ENCODE peak calls at places on chromosomes 7 and 10, in eight cellular contexts. H is EL; W is stimulated activated CD4-positive, alpha-beta T cell treated with anti-CD3 and anti-CD28 coated beads, Interleukin-2, amount 100 ng/mL, for 48 hours; U is stromal cell of bone marrow; X is neural crest cell; C is amygdala; M is GM23338; I is activated T-helper 1 cell treated with anti-CD3 and anti-CD28 coated beads, Interleukin-12 subunit alpha, Interleukin-12 subunit beta, Interleukin-2, Interleukin-4 antibody, amounts not matched to agents 30 ng/mL and 10 ng/mL and 1 ng/mL, durations not matched to agents 14 hours and 24 hours and 36 hours. J is an unnamed sample.

GRCh38 chr10:90775351-90776028 is 82.3 kb downstream of the HTR7 start:
- DNase-seq in H (peak; percentile 34), W (no peak), U (peak; percentile 60), X (no peak), C (no peak), M (peak; percentile 55), I (no peak), J (no peak)

GRCh38 chr10:76883596-76883995 is 754.0 kb downstream of the KCNMA1 start:
- DNase-seq in H (no peak), W (no peak), U (no peak), X (no peak), C (no peak), M (no peak), I (no peak), J (no peak)

GRCh38 chr7:48182736-48183369 is 11.6 kb downstream of the ABCA13 start:
- DNase-seq in H (peak; percentile 53), W (no peak), U (no peak), X (no peak), C (no peak), M (no peak), I (no peak), J (no peak)

GRCh38 chr7:121181357-121181756 is 147.4 kb upstream of the WNT16 start:
- DNase-seq in H (no peak), W (no peak), U (no peak), X (no peak), C (no peak), M (no peak), I (no peak), J (no peak)

GRCh38 chr7:98178762-98179490 is 32.3 kb upstream of the BHLHA15 start:
- DNase-seq in H (peak; percentile 49), W (no peak), U (no peak), X (no peak), C (no peak), M (peak; percentile 49), I (no peak), J (no peak)

GRCh38 chr10:89073719-89074118 is 83.1 kb downstream of the FAS start:
- DNase-seq in H (peak; percentile 38), W (no peak), U (no peak), X (no peak), C (no peak), M (no peak), I (no peak), J (no peak)

GRCh38 chr10:127945335-127945734 is 38.4 kb downstream of the PTPRE start:
- DNase-seq in H (peak; percentile 70), W (no peak), U (peak; percentile 9), X (no peak), C (no peak), M (no peak), I (no peak), J (no peak)

GRCh38 chr10:56633876-56634452 is 272.9 kb upstream of the ZWINT start:
- DNase-seq in H (no peak), W (no peak), U (no peak), X (no peak), C (no peak), M (no peak), I (no peak), J (no peak)

GRCh38 chr10:32511599-32511998 is 65.7 kb downstream of the CCDC7 start:
- DNase-seq in H (no peak), W (no peak), U (no peak), X (no peak), C (no peak), M (no peak), I (no peak), J (no peak)

GRCh38 chr10:122733450-122733849 is 33.8 kb upstream of the C10orf120 start:
- DNase-seq in H (no peak), W (no peak), U (no peak), X (no peak), C (no peak), M (peak; percentile 41), I (no peak), J (no peak)

GRCh38 chr7:100752994-100753393 is 19.6 kb downstream of the ZAN start:
- DNase-seq in H (no peak), W (no peak), U (no peak), X (no peak), C (no peak), M (no peak), I (no peak), J (no peak)

GRCh38 chr10:54826994-54827560 is 26.0 kb upstream of the PCDH15 start:
- DNase-seq in H (no peak), W (no peak), U (no peak), X (no peak), C (no peak), M (no peak), I (no peak), J (no peak)

GRCh38 chr7:54823776-54824175 is 64.8 kb upstream of the SEC61G start:
- DNase-seq in H (no peak), W (no peak), U (no peak), X (no peak), C (no peak), M (no peak), I (no peak), J (no peak)

GRCh38 chr10:80473096-80473657 is 19.1 kb downstream of the TSPAN14 start:
- DNase-seq in H (no peak), W (no peak), U (no peak), X (no peak), C (no peak), M (no peak), I (no peak), J (no peak)

GRCh38 chr7:85730016-85730415 is 543.2 kb upstream of the SEMA3D start:
- DNase-seq in H (no peak), W (no peak), U (no peak), X (no peak), C (no peak), M (no peak), I (no peak), J (no peak)

GRCh38 chr10:7409732-7410168 is 1.1 kb downstream of the SFMBT2 start:
- DNase-seq in H (no peak), W (peak; percentile 23), U (no peak), X (peak; percentile 5), C (no peak), M (no peak), I (peak; percentile 29), J (peak; percentile 69)

GRCh38 chr7:27123021-27123476 is 7.5 kb downstream of the HOXA4 start:
- DNase-seq in H (no peak), W (no peak), U (no peak), X (no peak), C (no peak), M (peak; percentile 54), I (no peak), J (no peak)

J was measured in stimulated activated naive CD8-positive, alpha-beta T cell treated with anti-CD3 and anti-CD28 coated beads, Interleukin-15, amount 100 ng/mL, for 72 hours.